ENCODE peak calls at places on chromosome 6, in seven cellular contexts. B, F, X, U, V, Y and M are unnamed samples.

GRCh38 chr6:113805836-113806500 is 51.2 kb upstream of the MARCKS start:
- DNase-seq in B (no peak), F (no peak), X (no peak), U (no peak), V (no peak), Y (no peak), M (no peak)

GRCh38 chr6:43781941-43782704 is 12.1 kb downstream of the VEGFA start:
- DNase-seq in B (no peak), F (no peak), X (no peak), U (no peak), V (no peak), Y (no peak), M (no peak)

GRCh38 chr6:136158398-136158797 is 91.7 kb downstream of the MTFR2 start:
- DNase-seq in B (no peak), F (no peak), X (no peak), U (no peak), V (no peak), Y (no peak), M (no peak)

GRCh38 chr6:169738204-169738971 is 13.0 kb downstream of the DYNLT2 start:
- DNase-seq in B (no peak), F (no peak), X (no peak), U (no peak), V (no peak), Y (no peak), M (no peak)

GRCh38 chr6:31717499-31718222 is 2.5 kb downstream of the LY6G6D start:
- DNase-seq in B (peak; percentile 66), F (no peak), X (no peak), U (no peak), V (no peak), Y (no peak), M (no peak)

GRCh38 chr6:55399331-55399730 is 72.1 kb downstream of the GFRAL start:
- DNase-seq in B (no peak), F (no peak), X (no peak), U (no peak), V (no peak), Y (no peak), M (no peak)

GRCh38 chr6:170137176-170137891 is 153.5 kb downstream of the DLL1 start:
- DNase-seq in B (no peak), F (no peak), X (no peak), U (no peak), V (no peak), Y (no peak), M (no peak)

GRCh38 chr6:137901454-137901853 is 34.4 kb downstream of the TNFAIP3 start:
- DNase-seq in B (no peak), F (no peak), X (no peak), U (no peak), V (no peak), Y (no peak), M (no peak)

GRCh38 chr6:3838992-3839867 is 9.9 kb upstream of the FAM50B start:
- DNase-seq in B (no peak), F (no peak), X (no peak), U (no peak), V (no peak), Y (no peak), M (no peak)

GRCh38 chr6:161694995-161695394 is 421.1 kb upstream of the AGPAT4 start:
- DNase-seq in B (peak; percentile 36), F (no peak), X (no peak), U (no peak), V (no peak), Y (peak; percentile 7), M (no peak)

GRCh38 chr6:57173886-57174510 is 1.9 kb downstream of the BAG2 start:
- DNase-seq in B (peak; percentile 24), F (no peak), X (peak; percentile 56), U (peak; percentile 2), V (no peak), Y (peak; percentile 36), M (no peak)

GRCh38 chr6:44104661-44105060 is 22.6 kb downstream of the MRPL14 start:
- DNase-seq in B (no peak), F (no peak), X (no peak), U (peak; percentile 20), V (no peak), Y (no peak), M (no peak)

GRCh38 chr6:20414711-20415110 is 13.0 kb downstream of the E2F3 start:
- DNase-seq in B (no peak), F (no peak), X (no peak), U (no peak), V (no peak), Y (no peak), M (no peak)

GRCh38 chr6:154457046-154457713 is 53.3 kb downstream of the CNKSR3 start:
- DNase-seq in B (no peak), F (no peak), X (no peak), U (no peak), V (no peak), Y (no peak), M (no peak)

GRCh38 chr6:13368716-13369115 is 40.4 kb upstream of the TBC1D7 start:
- DNase-seq in B (no peak), F (no peak), X (no peak), U (no peak), V (no peak), Y (no peak), M (no peak)

GRCh38 chr6:125858427-125859320 is 67.9 kb downstream of the NCOA7 start:
- DNase-seq in B (peak; percentile 86), F (peak; percentile 30), X (no peak), U (peak; percentile 83), V (no peak), Y (peak; percentile 42), M (peak; percentile 26)

GRCh38 chr6:146788115-146788514 is 189.3 kb downstream of the ADGB start:
- DNase-seq in B (no peak), F (no peak), X (no peak), U (no peak), V (no peak), Y (no peak), M (no peak)

GRCh38 chr6:48736486-48737206 is 625.6 kb upstream of the PTCHD4 start:
- DNase-seq in B (peak; percentile 4), F (no peak), X (peak; percentile 79), U (no peak), V (no peak), Y (no peak), M (no peak)

GRCh38 chr6:168841609-168842278 is 400.8 kb downstream of the SMOC2 start:
- DNase-seq in B (no peak), F (no peak), X (no peak), U (no peak), V (no peak), Y (no peak), M (no peak)

GRCh38 chr6:38935051-38935450 is 113.5 kb upstream of the GLP1R start:
- DNase-seq in B (no peak), F (no peak), X (no peak), U (no peak), V (no peak), Y (no peak), M (no peak)

GRCh38 chr6:6781172-6781876 is 192.8 kb downstream of the LY86 start:
- DNase-seq in B (peak; percentile 48), F (no peak), X (peak; percentile 32), U (peak; percentile 6), V (no peak), Y (peak; percentile 68), M (no peak)

GRCh38 chr6:144879436-144879835 is 594.3 kb downstream of the UTRN start:
- DNase-seq in B (no peak), F (no peak), X (no peak), U (no peak), V (no peak), Y (no peak), M (no peak)

GRCh38 chr6:16547586-16547985 is 213.7 kb downstream of the ATXN1 start:
- DNase-seq in B (no peak), F (no peak), X (no peak), U (no peak), V (no peak), Y (no peak), M (no peak)

GRCh38 chr6:152338335-152339125 is 298.6 kb downstream of the SYNE1 start:
- DNase-seq in B (peak; percentile 39), F (peak; percentile 5), X (no peak), U (peak; percentile 63), V (peak; percentile 24), Y (no peak), M (peak; percentile 10)

GRCh38 chr6:29762781-29763214 is 39.6 kb downstream of the HLA-F start:
- DNase-seq in B (no peak), F (no peak), X (no peak), U (peak; percentile 1), V (no peak), Y (no peak), M (no peak)

GRCh38 chr6:116876635-116877611 is at the start of gene RFX6:
- DNase-seq in B (peak; percentile 84), F (peak; percentile 8), X (no peak), U (no peak), V (no peak), Y (no peak), M (no peak)

GRCh38 chr6:33297406-33297955 is 1.3 kb downstream of the RGL2 start:
- DNase-seq in B (peak; percentile 89), F (no peak), X (no peak), U (no peak), V (no peak), Y (no peak), M (no peak)

GRCh38 chr6:167739721-167740475 is 86.8 kb upstream of the AFDN start:
- DNase-seq in B (no peak), F (no peak), X (no peak), U (no peak), V (no peak), Y (no peak), M (no peak)

GRCh38 chr6:157443066-157443800 is 62.2 kb downstream of the ZDHHC14 start:
- DNase-seq in B (no peak), F (no peak), X (peak; percentile 71), U (no peak), V (no peak), Y (no peak), M (no peak)

GRCh38 chr6:165117806-165118205 is 191.6 kb downstream of the C6orf118 start:
- DNase-seq in B (no peak), F (no peak), X (no peak), U (no peak), V (no peak), Y (no peak), M (no peak)

GRCh38 chr6:154805288-154805911 is 72.2 kb downstream of the SCAF8 start:
- DNase-seq in B (peak; percentile 26), F (no peak), X (peak; percentile 13), U (peak; percentile 41), V (no peak), Y (peak; percentile 31), M (no peak)

GRCh38 chr6:3623451-3624267 is 127.9 kb downstream of the PXDC1 start:
- DNase-seq in B (no peak), F (no peak), X (no peak), U (no peak), V (no peak), Y (no peak), M (no peak)

GRCh38 chr6:1312444-1313363 is 806 bp downstream of the FOXQ1 start:
- DNase-seq in B (peak; percentile 48), F (no peak), X (no peak), U (no peak), V (no peak), Y (no peak), M (no peak)

GRCh38 chr6:14795451-14795850 is 450.4 kb upstream of the JARID2 start:
- DNase-seq in B (no peak), F (no peak), X (no peak), U (no peak), V (no peak), Y (no peak), M (no peak)

GRCh38 chr6:137025786-137026730 is 18.7 kb downstream of the IL20RA start:
- DNase-seq in B (no peak), F (no peak), X (no peak), U (no peak), V (no peak), Y (no peak), M (no peak)

GRCh38 chr6:118295336-118295735 is 252.8 kb upstream of the PLN start:
- DNase-seq in B (no peak), F (no peak), X (no peak), U (no peak), V (no peak), Y (no peak), M (no peak)

GRCh38 chr6:25215881-25216280 is 63.3 kb upstream of the CARMIL1 start:
- DNase-seq in B (no peak), F (no peak), X (no peak), U (no peak), V (no peak), Y (no peak), M (no peak)

GRCh38 chr6:137637161-137637560 is 143.0 kb upstream of the OLIG3 start:
- DNase-seq in B (peak; percentile 17), F (no peak), X (peak; percentile 98), U (no peak), V (no peak), Y (no peak), M (no peak)